ENCODE peak calls at places on chromosomes 3 and 15, in nine cellular contexts. J is body of pancreas; L is left cardiac atrium; A is effector memory CD4-positive, alpha-beta T cell; F is HFF-Myc; O is EL; N is HAP-1; G is hepatocyte; H is ELR. U is an unnamed sample.

GRCh38 chr3:172787746-172788145 is 37.2 kb downstream of the ECT2 start:
- DNase-seq in J (no peak), L (no peak), A (no peak), F (no peak), O (peak; percentile 9), N (no peak), G (no peak), H (peak; percentile 7), U (no peak)

GRCh38 chr3:4645468-4645867 is 152.3 kb downstream of the ITPR1 start:
- DNase-seq in J (no peak), L (no peak), A (no peak), F (no peak), O (no peak), N (no peak), G (no peak), H (no peak), U (no peak)

GRCh38 chr15:82298520-82298919 is 35.9 kb downstream of the SAXO2 start:
- DNase-seq in J (peak; percentile 14), L (no peak), A (peak; percentile 15), F (no peak), O (no peak), N (no peak), G (no peak), H (no peak), U (no peak)

GRCh38 chr3:140242818-140243276 is 307.9 kb downstream of the CLSTN2 start:
- DNase-seq in J (peak; percentile 78), L (no peak), A (no peak), F (peak; percentile 4), O (no peak), N (no peak), G (no peak), H (no peak), U (no peak)

GRCh38 chr3:128872744-128873143 is 6.7 kb upstream of the ACAD9 start:
- DNase-seq in J (no peak), L (no peak), A (no peak), F (no peak), O (no peak), N (no peak), G (no peak), H (no peak), U (no peak)

GRCh38 chr3:66534304-66534703 is 33.5 kb upstream of the LRIG1 start:
- DNase-seq in J (no peak), L (no peak), A (no peak), F (no peak), O (no peak), N (no peak), G (peak; percentile 10), H (no peak), U (no peak)

GRCh38 chr15:51801391-51801835 is 28.0 kb upstream of the TMOD3 start:
- DNase-seq in J (peak; percentile 23), L (peak; percentile 55), A (no peak), F (no peak), O (peak; percentile 18), N (peak; percentile 74), G (peak; percentile 27), H (peak; percentile 52), U (peak; percentile 73)

GRCh38 chr3:5309181-5309580 is 121.7 kb downstream of the EDEM1 start:
- DNase-seq in J (no peak), L (no peak), A (no peak), F (no peak), O (no peak), N (no peak), G (no peak), H (no peak), U (no peak)

GRCh38 chr3:198071602-198072285 is 111.7 kb downstream of the LMLN start:
- DNase-seq in J (no peak), L (no peak), A (no peak), F (peak; percentile 87), O (peak; percentile 89), N (no peak), G (peak; percentile 88), H (peak; percentile 92), U (peak; percentile 97)